ENCODE peak calls at places on chromosomes 12 and 14, in five cellular contexts. D is IMR-90, Q is mesenchymal stem cell, K is neuronal stem cell, G is H1. B is an unnamed sample.

GRCh38 chr14:34099630-34100029 is 148.8 kb upstream of the EGLN3 start:
- DNase-seq in Q (no peak), D (no peak), K (no peak), G (no peak), B (no peak)

GRCh38 chr12:116065561-116065960 is 211.9 kb downstream of the MED13L start:
- DNase-seq in Q (no peak), D (no peak), G (no peak), K (no peak), B (no peak)

GRCh38 chr12:388547-389137 is 478 bp downstream of the KDM5A start:
- DNase-seq in G (no peak), K (no peak), Q (peak), D (peak), B (no peak)

GRCh38 chr12:57765003-57765697 is 1.7 kb downstream of the CYP27B1 start:
- DNase-seq in G (no peak), Q (peak), D (peak), K (no peak), B (peak)

GRCh38 chr14:75426332-75427125 is 1.3 kb upstream of the JDP2 start:
- DNase-seq in G (no peak), Q (no peak), D (no peak), K (no peak), B (no peak)

GRCh38 chr12:68641138-68641537 is 30.4 kb downstream of the RAP1B start:
- DNase-seq in K (no peak), Q (no peak), D (no peak), G (no peak), B (no peak)

GRCh38 chr14:52692248-52692962 is 3.0 kb downstream of the ERO1A start:
- DNase-seq in Q (peak), G (no peak), D (peak), K (no peak), B (no peak)

GRCh38 chr12:1130164-1130563 is 139.1 kb downstream of the ERC1 start:
- DNase-seq in K (no peak), Q (no peak), D (no peak), G (no peak), B (no peak)

GRCh38 chr12:22231836-22232235 is 102.7 kb downstream of the ST8SIA1 start:
- DNase-seq in D (no peak), Q (peak), K (no peak), G (no peak), B (no peak)

GRCh38 chr14:91416744-91417133 is 881 bp downstream of the CCDC88C start:
- DNase-seq in Q (no peak), K (no peak), G (no peak), D (no peak), B (no peak)

GRCh38 chr14:51219473-51220448 is 20.3 kb upstream of the TMX1 start:
- DNase-seq in G (no peak), D (peak), Q (peak), K (no peak), B (no peak)

GRCh38 chr12:107349008-107349747 is 255.8 kb upstream of the CRY1 start:
- DNase-seq in K (no peak), D (peak), Q (peak), G (no peak), B (no peak)

GRCh38 chr12:203462-204260 is 10.3 kb downstream of the SLC6A12 start:
- DNase-seq in G (no peak), K (peak), D (no peak), Q (peak), B (peak)

GRCh38 chr14:54396493-54397335 is at the start of gene CDKN3:
- DNase-seq in Q (peak), G (peak), D (peak), K (peak), B (peak)

GRCh38 chr12:40647651-40648050 is 44.6 kb upstream of the CNTN1 start:
- DNase-seq in D (no peak), G (no peak), Q (no peak), K (no peak), B (no peak)

GRCh38 chr14:43901950-43902349 is 605.1 kb downstream of the FSCB start:
- DNase-seq in G (no peak), K (no peak), D (no peak), Q (no peak), B (no peak)

GRCh38 chr12:642633-643477 is 20.4 kb downstream of the NINJ2 start:
- DNase-seq in K (peak), Q (peak), D (peak), G (no peak), B (peak)

GRCh38 chr14:22849212-22849819 is 12.9 kb downstream of the MMP14 start:
- DNase-seq in Q (peak), K (no peak), G (no peak), D (no peak), B (no peak)

GRCh38 chr12:119176267-119177055 is 2.3 kb upstream of the HSPB8 start:
- DNase-seq in K (no peak), Q (peak), G (no peak), D (peak), B (peak)

GRCh38 chr12:52644078-52644415 is 8.0 kb downstream of the KRT2 start:
- DNase-seq in D (no peak), Q (no peak), G (no peak), K (no peak), B (peak)

GRCh38 chr14:66206554-66206953 is 279.6 kb upstream of the CCDC196 start:
- DNase-seq in D (no peak), K (no peak), Q (no peak), G (no peak), B (no peak)

GRCh38 chr12:41983394-41983793 is 161.3 kb downstream of the GXYLT1 start:
- DNase-seq in G (no peak), Q (no peak), D (no peak), K (no peak), B (no peak)

GRCh38 chr12:3000548-3001275 is 41.5 kb downstream of the TEAD4 start:
- DNase-seq in K (no peak), Q (peak), D (no peak), G (no peak), B (no peak)

GRCh38 chr12:105705765-105706164 is 375.3 kb downstream of the C12orf75 start:
- DNase-seq in K (peak), G (no peak), Q (peak), D (peak), B (peak)

GRCh38 chr12:11897923-11898322 is 172.8 kb upstream of the BCL2L14 start:
- DNase-seq in D (no peak), G (no peak), Q (no peak), K (no peak), B (no peak)

GRCh38 chr12:26938660-26939185 is 453 bp downstream of the FGFR1OP2 start:
- DNase-seq in D (no peak), K (no peak), Q (no peak), G (no peak), B (no peak)

GRCh38 chr14:94122438-94122837 is 7.0 kb downstream of the IFI27L2 start:
- DNase-seq in G (no peak), Q (no peak), K (no peak), D (no peak), B (peak)

GRCh38 chr12:85076688-85077430 is 40.7 kb downstream of the LRRIQ1 start:
- DNase-seq in G (no peak), Q (peak), D (peak), K (peak), B (no peak)

GRCh38 chr12:82817368-82817767 is 130.7 kb downstream of the TMTC2 start:
- DNase-seq in D (no peak), K (no peak), Q (no peak), G (no peak), B (no peak)

GRCh38 chr12:2891240-2892053 is 756 bp downstream of the TULP3 start:
- DNase-seq in Q (peak), D (peak), G (no peak), K (peak), B (peak)

GRCh38 chr12:52630609-52631200 is 12.3 kb upstream of the KRT73 start:
- DNase-seq in K (no peak), Q (no peak), G (no peak), D (no peak), B (peak)

GRCh38 chr14:84877061-84877460 is 652.9 kb upstream of the FLRT2 start:
- DNase-seq in Q (no peak), G (no peak), D (no peak), K (no peak), B (no peak)

GRCh38 chr12:60394680-60395079 is 798.9 kb downstream of the SLC16A7 start:
- DNase-seq in G (no peak), Q (peak), D (peak), K (no peak), B (no peak)

GRCh38 chr14:103104654-103105511 is 10.4 kb downstream of the EXOC3L4 start:
- DNase-seq in Q (peak), K (no peak), G (no peak), D (peak), B (peak)

GRCh38 chr14:102200690-102201368 is 61.1 kb downstream of the WDR20 start:
- DNase-seq in D (peak), K (no peak), Q (no peak), G (no peak), B (no peak)

GRCh38 chr12:41441180-41441579 is 253.1 kb downstream of the PDZRN4 start:
- DNase-seq in Q (no peak), D (no peak), G (no peak), K (no peak), B (no peak)

GRCh38 chr12:70747445-70747844 is 110.2 kb upstream of the PTPRB start:
- DNase-seq in D (no peak), K (no peak), Q (no peak), G (no peak), B (no peak)

GRCh38 chr14:32342854-32343200 is 13.7 kb downstream of the AKAP6 start:
- DNase-seq in Q (no peak), D (no peak), G (no peak), K (no peak), B (no peak)

GRCh38 chr12:12791756-12792346 is 6.4 kb downstream of the APOLD1 start:
- DNase-seq in G (no peak), Q (no peak), K (no peak), D (peak), B (no peak)

DNA sequence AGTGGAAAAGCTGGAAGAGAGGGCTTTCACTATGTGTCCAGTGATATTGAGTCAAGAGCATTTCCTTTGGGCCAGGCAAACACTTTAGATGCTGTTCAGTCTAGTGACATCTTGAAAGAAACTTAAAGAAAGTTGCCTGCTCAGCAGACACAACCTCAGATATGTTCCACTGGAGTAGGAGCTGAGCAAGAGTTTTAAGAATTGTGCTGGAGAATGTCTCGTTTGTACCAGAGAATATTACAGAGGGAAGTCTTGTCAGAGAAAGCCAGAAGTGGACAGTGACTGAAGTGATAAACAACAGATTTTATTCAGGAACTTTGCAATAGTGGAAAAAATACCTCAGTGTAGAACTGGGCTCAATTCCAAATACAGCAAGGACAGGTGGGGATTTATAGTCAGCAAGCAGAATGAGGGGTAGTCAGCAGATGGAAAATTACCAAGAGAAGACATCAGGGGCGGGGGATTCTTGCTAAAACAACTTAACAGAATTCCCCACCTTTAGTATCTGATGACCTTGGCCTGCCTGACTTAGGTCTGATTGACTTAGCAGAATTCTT is 18.6 kb downstream of the ZDHHC17 start:
- DNase-seq in G (no peak), D (no peak), K (no peak), Q (peak), B (no peak)
- H2BK15ac ChIP-seq in G (no peak), D (no peak), K (no peak), Q (no peak), B (no peak)

DNA sequence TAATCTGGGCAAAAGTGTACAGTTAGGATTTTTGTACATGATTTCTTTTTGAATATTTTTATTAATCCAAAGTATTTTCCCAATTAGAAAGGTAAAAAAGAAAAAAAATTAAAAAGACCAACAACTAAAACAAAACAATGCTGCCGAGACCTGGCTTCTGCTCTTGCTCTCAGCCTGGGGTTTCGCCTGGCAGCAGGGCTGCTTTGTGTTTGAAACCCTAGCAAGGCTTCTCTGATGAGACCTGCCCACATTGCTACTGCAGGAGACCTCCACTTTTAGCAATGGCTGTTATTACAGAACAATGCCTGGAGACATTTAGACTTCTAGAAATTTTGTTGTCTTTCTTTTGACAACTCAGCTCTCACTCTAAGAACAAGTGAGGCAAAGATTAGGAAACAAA is 1153.0 kb upstream of the TMEM132C start:
- DNase-seq in D (no peak), Q (no peak), G (no peak), K (no peak), B (peak)
- H2AFZ ChIP-seq in D (no peak), Q (no peak), G (peak), K (no peak), B (no peak)

GRCh38 chr12:131844656-131845055 is 16.5 kb downstream of the MMP17 start:
- DNase-seq in K (no peak), Q (no peak), G (no peak), D (no peak), B (no peak)

GRCh38 chr12:131848753-131849152 is 20.6 kb downstream of the MMP17 start:
- DNase-seq in G (no peak), D (no peak), K (no peak), Q (no peak), B (no peak)

GRCh38 chr12:131849700-131850553 is 21.7 kb downstream of the MMP17 start:
- DNase-seq in G (no peak), Q (no peak), D (no peak), K (no peak), B (no peak)

GRCh38 chr12:131845121-131845520 is 16.9 kb downstream of the MMP17 start:
- DNase-seq in G (no peak), K (no peak), Q (no peak), D (no peak), B (no peak)

GRCh38 chr12:131847456-131847855 is 19.3 kb downstream of the MMP17 start:
- DNase-seq in Q (no peak), D (no peak), G (no peak), K (no peak), B (no peak)
- H3K18ac ChIP-seq in Q (no peak), D (no peak), G (no peak), K (peak), B (no peak)

GRCh38 chr12:65741662-65742480 is 82.4 kb upstream of the HMGA2 start:
- DNase-seq in Q (peak), D (peak), G (no peak), K (peak), B (peak)

GRCh38 chr12:65740873-65741600 is 83.2 kb upstream of the HMGA2 start:
- DNase-seq in Q (peak), D (peak), K (peak), G (no peak), B (peak)

GRCh38 chr12:65740506-65740872 is 83.8 kb upstream of the HMGA2 start:
- DNase-seq in Q (no peak), K (no peak), G (no peak), D (no peak), B (no peak)

GRCh38 chr12:65739606-65740005 is 84.7 kb upstream of the HMGA2 start:
- DNase-seq in G (no peak), K (no peak), Q (no peak), D (no peak), B (no peak)

GRCh38 chr12:65742481-65742971 is 81.8 kb upstream of the HMGA2 start:
- DNase-seq in G (no peak), D (peak), Q (peak), K (peak), B (no peak)
- H2BK15ac ChIP-seq in G (no peak), D (peak), Q (no peak), K (peak), B (no peak)

GRCh38 chr12:124677552-124678356 is 110.3 kb upstream of the NCOR2 start:
- DNase-seq in G (no peak), D (no peak), Q (no peak), K (no peak), B (no peak)

GRCh38 chr12:124679047-124679446 is 111.6 kb upstream of the NCOR2 start:
- DNase-seq in D (no peak), Q (no peak), G (no peak), K (no peak), B (no peak)

GRCh38 chr12:124680863-124681778 is 113.7 kb upstream of the NCOR2 start:
- DNase-seq in D (peak), K (peak), Q (peak), G (peak), B (peak)

GRCh38 chr12:124678421-124678893 is 111.0 kb upstream of the NCOR2 start:
- DNase-seq in G (no peak), Q (peak), K (no peak), D (no peak), B (no peak)

GRCh38 chr12:124679533-124680371 is 112.3 kb upstream of the NCOR2 start:
- DNase-seq in K (no peak), G (no peak), D (no peak), Q (peak), B (no peak)
- H2AFZ ChIP-seq in K (no peak), G (peak), D (no peak), Q (peak), B (no peak)

DNA sequence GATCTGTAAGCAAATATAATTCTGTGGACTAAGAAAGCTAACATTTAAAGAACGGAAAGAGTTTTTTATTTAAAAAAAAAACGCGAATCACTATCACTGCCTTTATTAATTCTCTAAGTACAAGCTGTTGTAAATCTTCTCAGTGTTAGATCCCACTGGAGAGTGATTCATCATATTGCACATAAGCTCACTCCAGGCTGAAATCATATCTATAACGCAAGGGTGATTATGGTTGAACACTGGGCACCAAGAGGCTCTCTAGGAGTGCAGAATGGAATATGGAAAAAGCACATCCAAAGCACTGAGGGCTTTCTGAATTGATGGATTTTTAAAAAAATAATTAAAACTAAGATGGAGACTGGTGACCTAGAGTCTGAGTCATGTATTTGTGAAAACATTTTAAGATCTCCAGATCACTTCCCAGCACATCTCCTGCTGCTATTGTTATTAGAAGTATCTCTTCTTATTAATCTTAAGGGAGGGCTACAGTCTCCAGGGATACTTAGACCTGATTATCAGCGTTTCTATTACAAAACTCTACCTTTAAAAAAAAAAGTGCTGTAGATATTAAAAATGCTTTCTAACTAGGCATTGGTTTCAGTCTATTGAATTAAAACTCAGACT is 1106.8 kb downstream of the AACS start:
- DNase-seq in Q (no peak), D (no peak), K (no peak), G (no peak), B (no peak)
- H3K18ac ChIP-seq in Q (no peak), D (no peak), K (no peak), G (no peak), B (no peak)

GRCh38 chr12:108563135-108563803 is 873 bp downstream of the ISCU start:
- DNase-seq in K (peak), Q (peak), G (peak), D (peak), B (peak)
- H2BK15ac ChIP-seq in K (no peak), Q (no peak), G (no peak), D (no peak), B (no peak)

GRCh38 chr14:69571449-69571878 is 3.2 kb downstream of the CCDC177 start:
- DNase-seq in G (no peak), Q (no peak), K (no peak), D (no peak), B (peak)
- H2AFZ ChIP-seq in G (no peak), Q (no peak), K (no peak), D (peak), B (no peak)

GRCh38 chr14:96501746-96502620 is at the start of gene PAPOLA:
- DNase-seq in D (peak), G (peak), K (peak), Q (peak), B (peak)
- H3K18ac ChIP-seq in D (no peak), G (peak), K (peak), Q (peak), B (peak)